ENCODE peak calls at places on chromosomes 13 and 19, in seven cellular contexts. N, P, D, S, Z, W and J are unnamed samples.

GRCh38 chr19:18961767-18962423 is 20.9 kb upstream of the HOMER3 start:
- DNase-seq in N (no peak), P (peak), D (no peak), S (no peak), Z (no peak), W (no peak), J (no peak)

GRCh38 chr13:51781246-51782022 is 22.5 kb downstream of the DHRS12 start:
- DNase-seq in N (no peak), P (peak), D (no peak), S (no peak), Z (peak), W (peak), J (no peak)

GRCh38 chr13:49569993-49570689 is 15.2 kb downstream of the RCBTB1 start:
- DNase-seq in N (no peak), P (no peak), D (no peak), S (no peak), Z (peak), W (no peak), J (no peak)

GRCh38 chr13:44237276-44237767 is 136.3 kb upstream of the SERP2 start:
- DNase-seq in N (no peak), P (peak), D (peak), S (no peak), Z (peak), W (no peak), J (peak)

GRCh38 chr13:48783181-48783630 is 129.5 kb downstream of the CYSLTR2 start:
- DNase-seq in N (no peak), P (no peak), D (no peak), S (no peak), Z (peak), W (no peak), J (no peak)

GRCh38 chr19:46364359-46364758 is 17.5 kb downstream of the PPP5C start:
- DNase-seq in N (no peak), P (no peak), D (no peak), S (no peak), Z (no peak), W (no peak), J (no peak)

GRCh38 chr13:45166858-45167257 is 34.0 kb downstream of the KCTD4 start:
- DNase-seq in N (no peak), P (no peak), D (no peak), S (no peak), Z (no peak), W (no peak), J (no peak)

GRCh38 chr19:17542042-17542441 is 13.4 kb upstream of the COLGALT1 start:
- DNase-seq in N (no peak), P (no peak), D (no peak), S (no peak), Z (no peak), W (no peak), J (no peak)

GRCh38 chr13:31797154-31797775 is 57.9 kb downstream of the RXFP2 start:
- DNase-seq in N (no peak), P (peak), D (no peak), S (no peak), Z (peak), W (peak), J (no peak)

GRCh38 chr13:27450921-27451461 is 627 bp upstream of the MTIF3 start:
- DNase-seq in N (no peak), P (peak), D (no peak), S (peak), Z (peak), W (no peak), J (no peak)

GRCh38 chr13:103188688-103189326 is 122.6 kb upstream of the SLC10A2 start:
- DNase-seq in N (no peak), P (peak), D (no peak), S (no peak), Z (peak), W (peak), J (no peak)

GRCh38 chr13:99658266-99658991 is 157.2 kb downstream of the TM9SF2 start:
- DNase-seq in N (peak), P (peak), D (no peak), S (peak), Z (peak), W (peak), J (no peak)

GRCh38 chr13:104900186-104900817 is 1635.2 kb downstream of the EFNB2 start:
- DNase-seq in N (no peak), P (no peak), D (no peak), S (no peak), Z (no peak), W (no peak), J (no peak)

GRCh38 chr19:54572696-54573311 is 786 bp upstream of the LILRA2 start:
- DNase-seq in N (no peak), P (no peak), D (no peak), S (no peak), Z (no peak), W (no peak), J (no peak)

GRCh38 chr19:20423381-20424207 is 142.0 kb downstream of the ZNF737 start:
- DNase-seq in N (no peak), P (no peak), D (no peak), S (no peak), Z (peak), W (no peak), J (no peak)

GRCh38 chr13:39810091-39810877 is 154.8 kb downstream of the COG6 start:
- DNase-seq in N (no peak), P (no peak), D (no peak), S (no peak), Z (peak), W (no peak), J (no peak)

GRCh38 chr13:57624565-57625435 is 6.7 kb upstream of the PCDH17 start:
- DNase-seq in N (no peak), P (peak), D (no peak), S (no peak), Z (peak), W (peak), J (no peak)